ENCODE peak calls at places on chromosomes 3 and 15, in four cellular contexts. T, U, Q and D are unnamed samples.
A peak's percentile ranks its signal among the peaks of the same experiment; 100 is the strongest.

GRCh38 chr15:48393650-48394049 is 62.4 kb downstream of the DUT start:
- DNase-seq in Q (no peak), U (no peak), T (no peak), D (no peak)

GRCh38 chr3:26365706-26366105 is 256.9 kb upstream of the LRRC3B start:
- DNase-seq in Q (no peak), T (peak; percentile 57), U (no peak), D (no peak)

GRCh38 chr3:12401208-12401607 is 83.1 kb upstream of the TSEN2 start:
- DNase-seq in Q (no peak), T (peak; percentile 21), U (no peak), D (no peak)

GRCh38 chr15:52308446-52309153 is 13.0 kb upstream of the MYO5C start:
- DNase-seq in U (no peak), T (peak; percentile 37), Q (no peak), D (no peak)

GRCh38 chr3:12708584-12709192 is 44.8 kb upstream of the RAF1 start:
- DNase-seq in Q (no peak), U (no peak), T (peak; percentile 93), D (peak; percentile 46)

GRCh38 chr3:32392530-32393302 is 1.1 kb downstream of the CMTM7 start:
- DNase-seq in U (no peak), Q (no peak), T (peak; percentile 64), D (peak; percentile 67)

GRCh38 chr15:79930509-79930908 is 33.7 kb upstream of the MTHFS start:
- DNase-seq in U (no peak), Q (no peak), T (no peak), D (no peak)

GRCh38 chr15:73981761-73982222 is 10.3 kb downstream of the STOML1 start:
- DNase-seq in Q (no peak), T (peak; percentile 78), U (no peak), D (peak; percentile 47)

GRCh38 chr15:51494411-51495314 is 127.9 kb downstream of the DMXL2 start:
- DNase-seq in U (no peak), Q (no peak), T (no peak), D (peak; percentile 50)

GRCh38 chr15:57343526-57343925 is 32.8 kb upstream of the CGNL1 start:
- DNase-seq in Q (no peak), U (no peak), T (no peak), D (no peak)

GRCh38 chr3:135633078-135633477 is 332.4 kb upstream of the PPP2R3A start:
- DNase-seq in T (no peak), U (no peak), Q (no peak), D (no peak)

GRCh38 chr3:176663819-176664218 is 533.5 kb downstream of the TBL1XR1 start:
- DNase-seq in Q (no peak), T (peak; percentile 39), U (peak; percentile 19), D (peak; percentile 79)

GRCh38 chr3:27521179-27521871 is 37.1 kb upstream of the SLC4A7 start:
- DNase-seq in U (no peak), T (peak; percentile 68), Q (no peak), D (peak; percentile 91)

GRCh38 chr3:29324180-29324651 is 43.3 kb downstream of the RBMS3 start:
- DNase-seq in T (peak; percentile 72), Q (no peak), U (no peak), D (peak; percentile 85)

GRCh38 chr3:32278714-32279113 is 40.2 kb downstream of the CMTM8 start:
- DNase-seq in Q (no peak), T (peak; percentile 62), U (no peak), D (no peak)

GRCh38 chr3:145015243-145015642 is 1043.6 kb downstream of the DIPK2A start:
- DNase-seq in Q (no peak), U (no peak), T (no peak), D (peak; percentile 14)

GRCh38 chr15:81752974-81753373 is 292.8 kb downstream of the MEX3B start:
- DNase-seq in T (no peak), U (no peak), Q (no peak), D (no peak)

GRCh38 chr3:196192036-196193001 is 18.9 kb downstream of the ZDHHC19 start:
- DNase-seq in T (no peak), Q (no peak), U (no peak), D (no peak)

GRCh38 chr3:20185364-20185732 is 658 bp downstream of the SGO1 start:
- DNase-seq in T (peak; percentile 30), U (peak; percentile 20), Q (no peak), D (peak; percentile 44)

GRCh38 chr3:16513141-16514020 is at the start of gene RFTN1:
- DNase-seq in U (peak; percentile 51), Q (no peak), T (peak; percentile 78), D (peak; percentile 81)

GRCh38 chr3:188507244-188507720 is 353.3 kb downstream of the LPP start:
- DNase-seq in U (no peak), Q (no peak), T (peak; percentile 45), D (peak; percentile 99)